ENCODE peak calls at places on chromosomes 2 and 18, in five cellular contexts. L is ovary, D is esophagus squamous epithelium, Y is uterus, G is astrocyte. X is an unnamed sample. For H3K4me1, the result is how much of the 10 kb centered on the place peaks cover.

GRCh38 chr2:112182581-112183034 is 44.4 kb downstream of the FBLN7 start:
- DNase-seq in L (no peak), Y (no peak), D (no peak), G (no peak), X (no peak)

GRCh38 chr2:96547203-96547641 is 10.7 kb downstream of the ARID5A start:
- DNase-seq in L (no peak), D (no peak), Y (no peak), G (no peak), X (no peak)

GRCh38 chr18:36786686-36787085 is 42.1 kb downstream of the TPGS2 start:
- DNase-seq in L (no peak), Y (peak), G (peak), D (no peak), X (peak)

GRCh38 chr2:113973856-113974255 is 84.0 kb downstream of the ACTR3 start:
- DNase-seq in D (no peak), L (no peak), Y (no peak), G (no peak), X (no peak)

GRCh38 chr2:9199716-9200633 is 6.6 kb upstream of the ASAP2 start:
- DNase-seq in L (no peak), G (peak), Y (no peak), D (no peak), X (no peak)

GRCh38 chr2:96869824-96870630 is at the start of gene SEMA4C:
- DNase-seq in Y (peak), G (no peak), L (peak), D (no peak), X (peak)

GRCh38 chr2:235765181-235765820 is 271.5 kb downstream of the AGAP1 start:
- DNase-seq in G (peak), D (no peak), Y (peak), L (peak), X (no peak)

GRCh38 chr2:3628241-3628679 is 29.7 kb upstream of the ALLC start:
- DNase-seq in D (no peak), G (no peak), L (peak), Y (no peak), X (peak)

GRCh38 chr2:139156730-139157129 is 376.5 kb upstream of the NXPH2 start:
- DNase-seq in L (no peak), Y (no peak), G (no peak), D (no peak), X (no peak)

GRCh38 chr2:191333911-191334357 is 88.7 kb downstream of the MYO1B start:
- DNase-seq in G (peak), D (no peak), L (no peak), Y (peak), X (no peak)

GRCh38 chr2:27069961-27070618 is 1.4 kb downstream of the OST4 start:
- DNase-seq in D (no peak), L (peak), G (no peak), Y (no peak), X (no peak)

GRCh38 chr2:173672573-173673340 is 292.4 kb downstream of the SP3 start:
- DNase-seq in L (no peak), Y (no peak), D (no peak), G (no peak), X (no peak)

GRCh38 chr18:3821524-3821923 is 371.6 kb downstream of the TGIF1 start:
- DNase-seq in L (no peak), Y (no peak), G (no peak), D (no peak), X (no peak)

GRCh38 chr2:231987088-231987788 is 25.7 kb downstream of the DIS3L2 start:
- DNase-seq in L (peak), Y (no peak), D (no peak), G (peak), X (no peak)

GRCh38 chr2:176068037-176068832 is 15.5 kb downstream of the EVX2 start:
- DNase-seq in L (no peak), Y (no peak), G (no peak), D (no peak), X (no peak)
- H3K4me3 ChIP-seq in L (no peak), Y (no peak), G (no peak), D (no peak), X (no peak)

GRCh38 chr2:45510701-45511420 is 100.2 kb downstream of the SRBD1 start:
- DNase-seq in Y (no peak), D (no peak), G (no peak), L (no peak), X (no peak)

GRCh38 chr2:45505138-45505537 is 105.9 kb downstream of the SRBD1 start:
- DNase-seq in G (no peak), Y (no peak), L (no peak), D (no peak), X (no peak)

GRCh38 chr2:45506756-45507155 is 104.3 kb downstream of the SRBD1 start:
- DNase-seq in D (no peak), G (no peak), L (no peak), Y (no peak), X (no peak)
- H3K4me1 ChIP-seq in D (under half), G (under half), L (under half), Y (under half), X (under half)

DNA sequence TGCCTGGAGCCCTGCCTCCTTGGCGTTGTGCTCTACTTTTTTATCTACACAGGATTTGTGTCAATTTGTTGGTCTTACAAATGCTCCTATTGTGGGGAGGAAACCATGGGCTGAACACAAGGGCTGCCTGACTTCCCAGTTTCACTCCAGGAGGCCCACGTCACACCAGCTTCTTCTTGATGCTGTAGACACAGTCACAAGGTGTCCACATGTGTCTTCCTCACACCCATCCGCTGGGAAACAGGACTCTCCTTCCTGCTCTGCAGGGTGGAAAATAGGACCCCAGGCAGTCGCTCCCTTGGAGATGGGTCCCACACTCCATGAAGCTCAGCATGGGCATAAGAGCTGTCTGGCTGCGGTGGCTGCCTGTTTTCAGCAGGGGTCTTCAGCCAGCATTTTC is 468.2 kb downstream of the EPHA4 start:
- DNase-seq in G (peak), L (no peak), Y (peak), D (no peak), X (peak)
- H3K4me3 ChIP-seq in G (no peak), L (no peak), Y (no peak), D (no peak), X (no peak)

DNA sequence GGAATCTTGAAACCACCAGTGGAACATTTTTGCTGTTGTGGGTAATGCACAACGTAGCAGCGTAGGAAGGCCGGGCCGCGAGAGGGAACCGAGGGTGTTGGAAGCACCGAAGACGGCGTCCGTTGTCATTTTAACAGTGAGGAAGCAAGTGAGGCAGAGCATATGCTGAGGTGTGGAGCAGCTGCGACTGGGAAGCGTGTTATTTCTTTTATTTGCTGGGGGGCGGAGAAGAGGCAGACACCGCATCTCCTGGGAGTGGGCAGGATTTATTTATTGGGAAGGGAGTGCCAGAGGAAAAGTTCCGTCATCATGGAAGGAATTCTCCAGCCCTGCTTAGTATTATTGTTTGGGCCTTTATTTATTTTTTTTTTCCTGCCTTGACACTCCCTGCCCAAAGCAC is 232.8 kb downstream of the KLHL29 start:
- DNase-seq in Y (peak), G (no peak), D (no peak), L (peak), X (no peak)
- H3K4me1 ChIP-seq in Y (under half), G (under half), D (under half), L (under half), X (under half)

GRCh38 chr2:151830966-151831365 is 2.7 kb upstream of the ARL5A start:
- DNase-seq in L (no peak), G (no peak), D (no peak), Y (no peak), X (no peak)
- H3K4me3 ChIP-seq in L (no peak), G (no peak), D (no peak), Y (no peak), X (no peak)